ENCODE peak calls at places on chromosomes 12 and 14, in five cellular contexts. Y, X, M, Q and Z are unnamed samples.

GRCh38 chr14:31118892-31119291 is 88.7 kb downstream of the HECTD1 start:
- DNase-seq in Y (no peak), X (no peak), M (no peak), Q (no peak), Z (no peak)

GRCh38 chr12:14157129-14157747 is 175.8 kb upstream of the GRIN2B start:
- DNase-seq in Y (no peak), X (no peak), M (no peak), Q (no peak), Z (no peak)

GRCh38 chr14:51357250-51357649 is 117.2 kb downstream of the TMX1 start:
- DNase-seq in Y (no peak), X (no peak), M (no peak), Q (no peak), Z (no peak)

GRCh38 chr12:102478416-102479098 is 1.8 kb downstream of the IGF1 start:
- DNase-seq in Y (peak), X (no peak), M (peak), Q (no peak), Z (no peak)

GRCh38 chr12:31687101-31687527 is 27.6 kb downstream of the ETFBKMT start:
- DNase-seq in Y (no peak), X (no peak), M (no peak), Q (no peak), Z (no peak)

GRCh38 chr12:45646851-45647581 is 82.5 kb upstream of the ARID2 start:
- DNase-seq in Y (no peak), X (no peak), M (no peak), Q (no peak), Z (no peak)

GRCh38 chr12:9606736-9607372 is 862 bp downstream of the KLRB1 start:
- DNase-seq in Y (no peak), X (no peak), M (no peak), Q (no peak), Z (no peak)

GRCh38 chr14:102392506-102392905 is 29.8 kb downstream of the TECPR2 start:
- DNase-seq in Y (no peak), X (no peak), M (no peak), Q (no peak), Z (no peak)

GRCh38 chr14:61561657-61562276 is 133.5 kb upstream of the HIF1A start:
- DNase-seq in Y (no peak), X (no peak), M (peak), Q (peak), Z (no peak)

GRCh38 chr12:22299294-22299912 is 35.1 kb downstream of the ST8SIA1 start:
- DNase-seq in Y (no peak), X (no peak), M (no peak), Q (no peak), Z (no peak)

GRCh38 chr12:95943231-95943842 is at the start of gene AMDHD1:
- DNase-seq in Y (peak), X (no peak), M (peak), Q (peak), Z (peak)

GRCh38 chr12:117111386-117112267 is 12.4 kb upstream of the TESC start:
- DNase-seq in Y (no peak), X (peak), M (no peak), Q (no peak), Z (peak)

GRCh38 chr12:54603173-54603814 is 14.8 kb upstream of the PPP1R1A start:
- DNase-seq in Y (peak), X (no peak), M (peak), Q (peak), Z (no peak)

GRCh38 chr12:54017027-54017788 is 8.4 kb downstream of the HOXC8 start:
- DNase-seq in Y (no peak), X (peak), M (peak), Q (no peak), Z (no peak)

GRCh38 chr12:63967358-63967757 is 122.9 kb downstream of the SRGAP1 start:
- DNase-seq in Y (no peak), X (no peak), M (peak), Q (no peak), Z (no peak)

GRCh38 chr14:47366006-47366405 is 309.4 kb downstream of the MDGA2 start:
- DNase-seq in Y (no peak), X (no peak), M (no peak), Q (no peak), Z (no peak)

GRCh38 chr12:132279184-132279889 is 50.1 kb downstream of the GALNT9 start:
- DNase-seq in Y (no peak), X (no peak), M (no peak), Q (no peak), Z (no peak)

GRCh38 chr12:106978035-106978800 is 8.7 kb downstream of the MTERF2 start:
- DNase-seq in Y (no peak), X (no peak), M (no peak), Q (no peak), Z (no peak)

GRCh38 chr12:67220065-67220464 is 49.1 kb upstream of the CAND1 start:
- DNase-seq in Y (no peak), X (no peak), M (peak), Q (no peak), Z (no peak)